ENCODE peak calls at places on chromosomes 16 and 17, in five cellular contexts. C is SK-N-SH, D is GM12878, V is HepG2, F is K562. B is an unnamed sample.

GRCh38 chr16:55062446-55062845 is 131.8 kb downstream of the IRX5 start:
- DNase-seq in C (no peak), D (no peak), V (no peak), F (no peak), B (no peak)

GRCh38 chr17:78716814-78717393 is 65.2 kb downstream of the CYTH1 start:
- DNase-seq in C (peak), D (no peak), V (no peak), F (no peak), B (peak)

GRCh38 chr17:49035470-49036269 is 38.5 kb downstream of the IGF2BP1 start:
- DNase-seq in C (peak), D (no peak), V (no peak), F (peak), B (no peak)

GRCh38 chr17:27755706-27756466 is 44.4 kb downstream of the NOS2 start:
- DNase-seq in C (no peak), D (no peak), V (no peak), F (no peak), B (no peak)

GRCh38 chr16:84700518-84701277 is 898 bp downstream of the USP10 start:
- DNase-seq in C (peak), D (no peak), V (no peak), F (peak), B (no peak)

GRCh38 chr17:27523712-27524111 is 67.5 kb downstream of the KSR1 start:
- DNase-seq in C (no peak), D (no peak), V (no peak), F (no peak), B (no peak)

GRCh38 chr17:72677714-72678390 is 414.6 kb downstream of the SLC39A11 start:
- DNase-seq in C (no peak), D (no peak), V (no peak), F (no peak), B (no peak)

GRCh38 chr17:45428050-45428953 is 4.4 kb downstream of the ARHGAP27 start:
- DNase-seq in C (peak), D (no peak), V (peak), F (peak), B (peak)

GRCh38 chr16:86964846-86965245 is 352.3 kb downstream of the C16orf95 start:
- DNase-seq in C (no peak), D (no peak), V (no peak), F (no peak), B (no peak)

GRCh38 chr17:74994440-74994839 is 7.0 kb downstream of the CDR2L start:
- DNase-seq in C (no peak), D (no peak), V (peak), F (no peak), B (no peak)

GRCh38 chr17:78446833-78447232 is 68.4 kb downstream of the PGS1 start:
- DNase-seq in C (no peak), D (no peak), V (no peak), F (no peak), B (no peak)

GRCh38 chr16:4940719-4941118 is 3.8 kb upstream of the PPL start:
- DNase-seq in C (no peak), D (no peak), V (no peak), F (no peak), B (no peak)

GRCh38 chr16:2895813-2896212 is 12.8 kb downstream of the FLYWCH2 start:
- DNase-seq in C (no peak), D (no peak), V (peak), F (no peak), B (no peak)

GRCh38 chr17:39224778-39225307 is 902 bp downstream of the STAC2 start:
- DNase-seq in C (peak), D (no peak), V (no peak), F (no peak), B (no peak)

GRCh38 chr16:87201052-87201451 is 116.1 kb downstream of the C16orf95 start:
- DNase-seq in C (no peak), D (no peak), V (no peak), F (no peak), B (no peak)

GRCh38 chr17:44074911-44075285 is 4.4 kb downstream of the G6PC3 start:
- DNase-seq in C (no peak), D (no peak), V (no peak), F (no peak), B (no peak)

GRCh38 chr16:85329059-85329812 is 217.0 kb upstream of the CIBAR2 start:
- DNase-seq in C (peak), D (no peak), V (no peak), F (no peak), B (no peak)

GRCh38 chr16:90020260-90020837 is 1.1 kb upstream of the DBNDD1 start:
- DNase-seq in C (no peak), D (no peak), V (peak), F (no peak), B (no peak)

GRCh38 chr16:90019201-90019542 is at the start of gene DBNDD1:
- DNase-seq in C (no peak), D (no peak), V (no peak), F (no peak), B (no peak)

GRCh38 chr16:90019543-90020259 is 445 bp upstream of the DBNDD1 start:
- DNase-seq in C (peak), D (no peak), V (peak), F (peak), B (peak)

GRCh38 chr16:90022209-90023077 is 3.2 kb upstream of the DBNDD1 start:
- DNase-seq in C (peak), D (peak), V (peak), F (peak), B (peak)

DNA sequence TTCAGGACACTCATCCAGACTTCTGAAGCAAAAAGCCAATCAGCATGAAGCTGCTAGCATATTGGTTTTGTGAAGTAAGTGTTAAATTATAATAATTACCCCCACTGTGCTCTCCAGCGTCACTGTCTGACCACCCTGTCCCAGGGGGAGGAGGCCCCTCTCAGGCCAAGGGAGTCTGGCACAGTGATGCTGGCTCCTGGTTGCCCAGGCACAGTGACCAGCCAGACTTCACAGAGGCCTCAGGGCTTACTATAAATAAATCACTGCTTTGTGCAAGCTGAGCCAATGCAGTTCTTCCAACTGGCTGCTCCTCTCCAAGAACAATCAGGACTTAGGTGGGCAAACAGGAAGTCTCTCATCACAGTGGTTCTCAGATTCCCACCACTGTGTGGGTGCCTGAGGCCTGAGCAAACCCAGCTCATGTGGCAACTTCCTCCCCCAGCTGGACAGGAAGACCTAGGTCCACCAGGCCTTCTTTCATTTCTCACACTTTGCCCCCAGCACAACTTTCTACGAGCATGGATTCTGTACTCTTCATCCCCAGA is 1.7 kb upstream of the DBNDD1 start:
- DNase-seq in C (peak), D (no peak), V (peak), F (no peak), B (no peak)
- TF ChIP-seq TAF1 in C (no peak), D (no peak), V (peak), F (no peak), B (no peak)

GRCh38 chr16:57987441-57988177 is 12.9 kb downstream of the ZNF319 start:
- DNase-seq in C (no peak), D (no peak), V (no peak), F (no peak), B (no peak)

GRCh38 chr16:57986196-57986595 is 14.3 kb downstream of the ZNF319 start:
- DNase-seq in C (no peak), D (no peak), V (no peak), F (no peak), B (no peak)

GRCh38 chr16:57985204-57986121 is 14.5 kb upstream of the CNGB1 start:
- DNase-seq in C (peak), D (no peak), V (no peak), F (peak), B (no peak)

GRCh38 chr16:57982345-57982744 is 11.4 kb upstream of the CNGB1 start:
- DNase-seq in C (no peak), D (no peak), V (no peak), F (no peak), B (no peak)

GRCh38 chr16:57984443-57985203 is 13.7 kb upstream of the CNGB1 start:
- DNase-seq in C (peak), D (no peak), V (peak), F (peak), B (peak)
- H3K4me3 ChIP-seq in C (peak), D (peak), V (peak), F (peak), B (peak)

GRCh38 chr16:17205279-17206139 is 265.3 kb downstream of the XYLT1 start:
- DNase-seq in C (no peak), D (no peak), V (no peak), F (no peak), B (no peak)

GRCh38 chr16:17211797-17212196 is 259.0 kb downstream of the XYLT1 start:
- DNase-seq in C (peak), D (no peak), V (peak), F (peak), B (peak)

GRCh38 chr16:17204248-17205043 is 266.3 kb downstream of the XYLT1 start:
- DNase-seq in C (no peak), D (no peak), V (no peak), F (no peak), B (no peak)

GRCh38 chr16:17206712-17207111 is 264.0 kb downstream of the XYLT1 start:
- DNase-seq in C (no peak), D (no peak), V (no peak), F (no peak), B (no peak)
- TF ChIP-seq USF2 in C (no peak), D (no peak), V (no peak), F (no peak), B (no peak)

GRCh38 chr17:60968266-60968665 is 290.6 kb downstream of the BCAS3 start:
- DNase-seq in C (no peak), D (no peak), V (no peak), F (no peak), B (no peak)

GRCh38 chr17:60970741-60971140 is 293.1 kb downstream of the BCAS3 start:
- DNase-seq in C (no peak), D (no peak), V (no peak), F (no peak), B (no peak)

GRCh38 chr17:60969500-60970037 is 291.9 kb downstream of the BCAS3 start:
- DNase-seq in C (no peak), D (no peak), V (no peak), F (no peak), B (no peak)

DNA sequence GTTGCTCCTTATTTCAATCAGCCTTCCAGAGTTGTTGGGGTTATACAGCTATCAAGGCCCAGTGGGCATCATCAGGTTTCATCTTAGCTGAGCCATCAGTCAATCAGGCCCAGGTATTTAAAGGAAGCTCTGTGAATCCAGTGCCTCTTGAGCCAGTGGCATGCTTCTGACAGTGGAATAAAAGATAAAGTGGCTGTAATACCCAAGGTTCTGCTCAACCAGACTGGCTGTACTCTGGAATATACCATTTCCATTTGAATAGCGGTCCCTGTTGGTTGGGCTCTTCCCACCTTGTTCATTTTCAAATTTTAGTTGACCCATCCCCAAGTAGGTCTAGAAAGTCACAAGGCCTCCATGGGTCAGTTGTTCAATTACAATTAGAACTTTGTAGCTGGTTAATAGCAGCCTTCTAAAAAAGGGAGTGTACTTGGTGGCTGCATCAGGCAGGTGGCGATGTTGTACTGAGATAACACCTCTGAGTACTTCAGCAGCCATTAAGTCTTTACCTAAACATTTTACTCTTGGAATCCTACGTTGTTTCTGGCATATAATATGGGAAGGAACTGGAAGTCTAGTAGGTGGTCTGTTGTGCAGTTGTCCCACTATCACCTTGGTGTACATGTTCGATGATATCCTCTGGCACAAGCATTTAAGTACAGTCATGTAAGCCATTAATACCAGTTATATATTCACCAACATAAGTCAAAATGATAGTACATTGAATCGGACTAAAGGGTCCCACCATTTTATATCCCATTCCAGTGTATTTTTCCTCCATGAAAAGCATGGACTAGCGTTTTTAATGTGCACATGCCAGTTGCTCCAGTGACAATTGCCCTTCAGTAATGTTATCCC is 294.1 kb downstream of the BCAS3 start:
- DNase-seq in C (peak), D (peak), V (peak), F (peak), B (peak)
- TF ChIP-seq TAF1 in C (no peak), D (no peak), V (no peak), F (no peak), B (no peak)

GRCh38 chr17:81459864-81460263 is 52.7 kb downstream of the ACTG1 start:
- DNase-seq in C (no peak), D (no peak), V (no peak), F (no peak), B (no peak)
- H3K4me3 ChIP-seq in C (no peak), D (no peak), V (no peak), F (no peak), B (no peak)

GRCh38 chr17:30920282-30920681 is 1.5 kb upstream of the ADAP2 start:
- DNase-seq in C (peak), D (no peak), V (peak), F (no peak), B (no peak)

GRCh38 chr17:30924341-30924740 is 2.6 kb downstream of the ADAP2 start:
- DNase-seq in C (no peak), D (no peak), V (no peak), F (no peak), B (no peak)

GRCh38 chr17:30921544-30922196 is at the start of gene ADAP2:
- DNase-seq in C (peak), D (no peak), V (no peak), F (peak), B (no peak)

GRCh38 chr17:30922235-30922993 is 669 bp downstream of the ADAP2 start:
- DNase-seq in C (peak), D (no peak), V (no peak), F (no peak), B (no peak)

DNA sequence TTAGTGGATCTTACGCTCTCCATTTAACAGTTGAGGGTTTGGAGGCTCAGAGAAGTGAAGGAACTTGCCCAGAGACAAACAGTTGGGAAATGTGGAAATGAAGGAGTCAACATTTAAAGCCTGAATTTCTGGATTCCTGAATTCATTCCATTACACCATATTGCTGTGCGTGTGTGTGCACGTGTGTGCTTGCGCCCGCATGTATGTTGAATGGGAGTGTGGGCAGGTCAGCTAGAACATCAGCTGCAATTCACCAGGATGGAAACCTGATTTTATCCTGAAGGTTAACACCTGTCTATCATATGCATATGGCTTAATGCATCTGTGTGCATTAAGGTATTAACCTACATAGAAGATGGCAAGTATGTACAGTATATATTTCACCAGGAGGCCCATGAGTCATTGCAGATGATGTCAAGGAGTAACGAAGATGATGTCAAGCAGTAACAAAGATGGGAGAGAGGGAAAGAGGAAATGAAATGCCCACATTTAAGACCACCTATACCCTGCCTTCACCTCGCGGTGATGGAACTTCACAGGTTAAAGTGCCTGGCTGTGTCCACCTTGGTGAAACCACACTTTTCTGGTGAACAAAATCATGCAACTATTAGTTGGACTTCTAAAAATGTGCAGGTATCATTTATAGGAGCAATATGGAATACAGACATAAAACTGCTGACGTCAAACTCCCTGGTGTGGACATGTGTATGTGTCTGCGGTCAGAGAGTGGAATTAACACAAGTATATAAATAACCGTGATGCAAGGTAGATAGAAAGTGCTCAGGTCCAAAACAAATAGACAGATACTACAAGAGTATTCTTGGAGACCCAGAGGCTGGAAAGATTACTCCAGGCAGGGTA is 832 bp upstream of the ADAP2 start:
- DNase-seq in C (no peak), D (no peak), V (no peak), F (no peak), B (no peak)
- TF ChIP-seq USF2 in C (no peak), D (no peak), V (no peak), F (no peak), B (no peak)

GRCh38 chr17:15436399-15437369 is 30.7 kb downstream of the CDRT4 start:
- DNase-seq in C (no peak), D (no peak), V (peak), F (peak), B (peak)
- TF ChIP-seq TAF1 in C (no peak), D (no peak), V (no peak), F (no peak), B (no peak)